ENCODE peak calls at places on chromosomes 12 and 14, in eight cellular contexts. W is sigmoid colon, C is ovary, R is stomach, A is A549, Y is right lobe of liver, P is GM12892, H is lower leg skin. L is an unnamed sample.

GRCh38 chr12:14775652-14776020 is 27.6 kb downstream of the WBP11 start:
- DNase-seq in W (no peak), C (no peak), R (no peak), A (no peak), Y (no peak), P (no peak), H (no peak), L (no peak)

GRCh38 chr12:64895541-64895940 is 71.1 kb downstream of the TBC1D30 start:
- DNase-seq in W (no peak), C (no peak), R (no peak), A (no peak), Y (no peak), P (no peak), H (no peak), L (no peak)

GRCh38 chr12:52258335-52258901 is 16.0 kb upstream of the KRT86 start:
- DNase-seq in W (peak; percentile 37), C (no peak), R (peak; percentile 41), A (no peak), Y (no peak), P (no peak), H (no peak), L (no peak)

GRCh38 chr14:74417201-74417600 is 8.8 kb downstream of the SYNDIG1L start:
- DNase-seq in W (no peak), C (no peak), R (no peak), A (no peak), Y (no peak), P (no peak), H (no peak), L (no peak)

GRCh38 chr12:51687142-51687935 is 96.3 kb downstream of the SCN8A start:
- DNase-seq in W (no peak), C (no peak), R (no peak), A (no peak), Y (no peak), P (no peak), H (no peak), L (no peak)

GRCh38 chr12:87924149-87924548 is 105.1 kb downstream of the C12orf50 start:
- DNase-seq in W (no peak), C (no peak), R (no peak), A (no peak), Y (no peak), P (no peak), H (no peak), L (no peak)

GRCh38 chr14:60878536-60878935 is 102.3 kb downstream of the TRMT5 start:
- DNase-seq in W (no peak), C (no peak), R (no peak), A (no peak), Y (no peak), P (no peak), H (peak; percentile 54), L (no peak)

GRCh38 chr12:104748356-104748755 is 209.7 kb downstream of the SLC41A2 start:
- DNase-seq in W (no peak), C (no peak), R (no peak), A (no peak), Y (no peak), P (no peak), H (no peak), L (no peak)

GRCh38 chr12:124621296-124621660 is 53.9 kb upstream of the NCOR2 start:
- DNase-seq in W (peak; percentile 94), C (peak; percentile 78), R (no peak), A (no peak), Y (no peak), P (no peak), H (peak; percentile 57), L (no peak)

GRCh38 chr14:90483551-90483950 is 86.7 kb downstream of the CALM1 start:
- DNase-seq in W (no peak), C (no peak), R (peak; percentile 67), A (no peak), Y (no peak), P (no peak), H (no peak), L (no peak)

GRCh38 chr12:58934528-58934927 is 14.2 kb upstream of the LRIG3 start:
- DNase-seq in W (no peak), C (no peak), R (no peak), A (no peak), Y (no peak), P (no peak), H (no peak), L (no peak)

GRCh38 chr14:55073856-55074255 is 22.4 kb downstream of the MAPK1IP1L start:
- DNase-seq in W (no peak), C (no peak), R (no peak), A (no peak), Y (no peak), P (no peak), H (no peak), L (no peak)

GRCh38 chr14:68795602-68796417 is 2.9 kb upstream of the ZFP36L1 start:
- DNase-seq in W (peak; percentile 95), C (peak; percentile 90), R (peak; percentile 85), A (peak; percentile 90), Y (peak; percentile 90), P (no peak), H (peak; percentile 72), L (no peak)

GRCh38 chr12:110120878-110121277 is 3.3 kb upstream of the IFT81 start:
- DNase-seq in W (no peak), C (no peak), R (no peak), A (no peak), Y (no peak), P (no peak), H (no peak), L (no peak)

GRCh38 chr12:87967871-87968270 is 61.3 kb downstream of the C12orf50 start:
- DNase-seq in W (no peak), C (no peak), R (no peak), A (no peak), Y (no peak), P (no peak), H (no peak), L (no peak)

GRCh38 chr12:54304187-54304810 is 3.5 kb upstream of the NFE2 start:
- DNase-seq in W (peak; percentile 71), C (no peak), R (peak; percentile 88), A (peak; percentile 58), Y (peak; percentile 91), P (no peak), H (peak; percentile 77), L (peak; percentile 59)
- TF ChIP-seq POLR2A in W (no peak), C (no peak), R (no peak), A (no peak), Y (no peak), P (no peak), H (no peak), L (no peak)

GRCh38 chr12:121784460-121784859 is 9.0 kb downstream of the RHOF start:
- DNase-seq in W (no peak), C (no peak), R (no peak), A (peak; percentile 87), Y (no peak), P (no peak), H (peak; percentile 55), L (no peak)

GRCh38 chr12:121788176-121788818 is 5.2 kb downstream of the RHOF start:
- DNase-seq in W (no peak), C (no peak), R (no peak), A (no peak), Y (no peak), P (no peak), H (no peak), L (no peak)

GRCh38 chr12:121783771-121784170 is 9.7 kb downstream of the RHOF start:
- DNase-seq in W (no peak), C (no peak), R (no peak), A (peak; percentile 78), Y (no peak), P (no peak), H (no peak), L (no peak)

GRCh38 chr12:121787063-121787774 is 6.3 kb downstream of the RHOF start:
- DNase-seq in W (no peak), C (no peak), R (peak; percentile 65), A (peak; percentile 75), Y (no peak), P (no peak), H (no peak), L (no peak)

GRCh38 chr12:121786441-121786825 is 7.1 kb downstream of the RHOF start:
- DNase-seq in W (peak; percentile 77), C (no peak), R (peak; percentile 85), A (peak; percentile 97), Y (peak; percentile 88), P (no peak), H (peak; percentile 75), L (no peak)
- TF ChIP-seq POLR2A in W (no peak), C (no peak), R (no peak), A (no peak), Y (no peak), P (no peak), H (no peak), L (no peak)

GRCh38 chr12:68934392-68934791 is 1.4 kb upstream of the CPM start:
- DNase-seq in W (no peak), C (no peak), R (no peak), A (no peak), Y (no peak), P (no peak), H (no peak), L (no peak)

GRCh38 chr12:68932123-68932700 is 759 bp downstream of the CPM start:
- DNase-seq in W (no peak), C (no peak), R (no peak), A (no peak), Y (no peak), P (peak; percentile 8), H (no peak), L (no peak)

GRCh38 chr12:68930178-68930577 is 2.8 kb downstream of the CPM start:
- DNase-seq in W (no peak), C (no peak), R (no peak), A (no peak), Y (no peak), P (no peak), H (no peak), L (no peak)

GRCh38 chr12:68933564-68933893 is 558 bp upstream of the CPM start:
- DNase-seq in W (no peak), C (no peak), R (peak; percentile 29), A (no peak), Y (no peak), P (no peak), H (no peak), L (no peak)

GRCh38 chr12:68932701-68933563 is at the start of gene CPM:
- DNase-seq in W (peak; percentile 66), C (peak; percentile 82), R (peak; percentile 89), A (peak; percentile 62), Y (peak; percentile 91), P (peak; percentile 74), H (peak; percentile 47), L (no peak)
- TF ChIP-seq POLR2A in W (peak; percentile 50), C (peak; percentile 81), R (no peak), A (peak; percentile 59), Y (peak; percentile 100), P (no peak), H (peak; percentile 51), L (no peak)

DNA sequence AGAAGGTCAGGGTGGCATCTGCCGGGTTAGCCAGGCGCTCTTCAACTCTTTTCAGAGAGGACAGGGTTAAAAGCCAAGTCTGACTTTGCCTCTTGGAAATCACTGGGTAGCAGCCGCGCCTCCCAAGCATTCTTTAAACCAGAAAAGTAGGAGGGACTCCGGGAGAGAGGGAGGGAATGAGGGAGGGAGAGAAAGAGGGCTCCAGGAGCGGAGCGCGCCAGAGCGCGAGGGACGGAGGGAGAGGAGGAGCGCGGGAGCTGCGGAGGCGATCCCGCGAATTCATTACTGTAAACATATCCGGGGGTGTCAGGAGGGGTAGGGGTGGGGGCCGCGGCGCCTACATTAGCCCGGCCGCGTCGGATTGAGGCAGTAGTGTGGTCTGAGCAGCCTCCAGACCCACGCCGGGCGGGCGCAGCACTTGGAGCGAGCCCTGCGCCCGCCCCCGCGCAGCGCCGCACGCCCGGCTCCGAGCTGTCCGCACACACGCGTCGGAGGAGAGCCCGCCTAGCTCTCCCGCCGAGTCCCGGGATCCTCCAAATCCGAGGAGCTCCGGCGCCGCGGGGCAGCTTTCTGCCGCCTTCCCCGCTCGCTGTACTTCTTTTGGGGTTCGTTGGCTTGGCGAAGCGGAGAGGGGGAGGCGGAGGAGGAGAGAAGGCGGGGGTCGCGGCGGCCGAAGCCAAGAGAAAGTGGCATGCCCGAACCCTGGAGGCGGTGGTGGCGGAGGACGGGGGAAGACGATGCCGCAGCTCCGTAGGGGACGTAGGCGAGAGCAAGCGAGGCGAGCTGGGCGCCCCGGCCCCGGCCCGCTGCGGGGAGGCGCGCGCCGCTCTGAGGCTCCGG is 3.3 kb downstream of the FLRT2 start:
- DNase-seq in W (peak; percentile 79), C (peak; percentile 79), R (peak; percentile 31), A (peak; percentile 80), Y (peak; percentile 53), P (no peak), H (peak; percentile 63), L (no peak)
- TF ChIP-seq POLR2A in W (no peak), C (peak; percentile 29), R (no peak), A (peak; percentile 31), Y (no peak), P (no peak), H (no peak), L (peak; percentile 5)

L was measured in H54.